ENCODE peak calls at places on chromosomes 13 and 19, in six cellular contexts. One of them, this sample, is unnamed.
A peak's percentile ranks its signal among the peaks of the same experiment; 100 is the strongest.

GRCh38 chr19:2032296-2032941 is 16.9 kb upstream of the BTBD2 start:
- DNase-seq in CD4-positive, alpha-beta T cell: peak; percentile 39
- DNase-seq in GM12865: no peak
- DNase-seq in GM23338: no peak
- DNase-seq in IMR-90: peak; percentile 65
- DNase-seq in body of pancreas: peak; percentile 99
- DNase-seq in this sample: peak; percentile 81

GRCh38 chr13:73365681-73366080 is 306.9 kb downstream of the KLF5 start:
- DNase-seq in CD4-positive, alpha-beta T cell: no peak
- DNase-seq in GM12865: no peak
- DNase-seq in GM23338: peak; percentile 24
- DNase-seq in IMR-90: no peak
- DNase-seq in body of pancreas: no peak
- DNase-seq in this sample: peak; percentile 78

GRCh38 chr19:29478578-29479565 is 46.9 kb upstream of the VSTM2B start:
- DNase-seq in CD4-positive, alpha-beta T cell: no peak
- DNase-seq in GM12865: peak; percentile 35
- DNase-seq in GM23338: peak; percentile 87
- DNase-seq in IMR-90: no peak
- DNase-seq in body of pancreas: no peak
- DNase-seq in this sample: no peak

GRCh38 chr13:97222934-97223710 is 989 bp downstream of the MBNL2 start:
- DNase-seq in CD4-positive, alpha-beta T cell: no peak
- DNase-seq in GM12865: peak; percentile 11
- DNase-seq in GM23338: peak; percentile 49
- DNase-seq in IMR-90: no peak
- DNase-seq in body of pancreas: no peak
- DNase-seq in this sample: no peak

GRCh38 chr13:26017932-26018690 is 33.7 kb downstream of the SHISA2 start:
- DNase-seq in CD4-positive, alpha-beta T cell: no peak
- DNase-seq in GM12865: no peak
- DNase-seq in GM23338: no peak
- DNase-seq in IMR-90: no peak
- DNase-seq in body of pancreas: no peak
- DNase-seq in this sample: no peak

GRCh38 chr19:33763661-33764343 is 32.9 kb upstream of the KCTD15 start:
- DNase-seq in CD4-positive, alpha-beta T cell: no peak
- DNase-seq in GM12865: no peak
- DNase-seq in GM23338: peak; percentile 30
- DNase-seq in IMR-90: no peak
- DNase-seq in body of pancreas: peak; percentile 52
- DNase-seq in this sample: no peak

GRCh38 chr13:79481685-79482052 is 714 bp downstream of the NDFIP2 start:
- DNase-seq in CD4-positive, alpha-beta T cell: peak; percentile 31
- DNase-seq in GM12865: peak; percentile 30
- DNase-seq in GM23338: no peak
- DNase-seq in IMR-90: no peak
- DNase-seq in body of pancreas: peak; percentile 30
- DNase-seq in this sample: peak; percentile 35

GRCh38 chr19:19628499-19629134 is 597 bp upstream of the LPAR2 start:
- DNase-seq in CD4-positive, alpha-beta T cell: peak; percentile 54
- DNase-seq in GM12865: peak; percentile 58
- DNase-seq in GM23338: peak; percentile 96
- DNase-seq in IMR-90: peak; percentile 48
- DNase-seq in body of pancreas: peak; percentile 86
- DNase-seq in this sample: peak; percentile 95

GRCh38 chr19:4454952-4455738 is 2.4 kb downstream of the UBXN6 start:
- DNase-seq in CD4-positive, alpha-beta T cell: no peak
- DNase-seq in GM12865: no peak
- DNase-seq in GM23338: no peak
- DNase-seq in IMR-90: peak; percentile 62
- DNase-seq in body of pancreas: no peak
- DNase-seq in this sample: peak; percentile 81

GRCh38 chr13:60261432-60262351 is 98.0 kb upstream of the DIAPH3 start:
- DNase-seq in CD4-positive, alpha-beta T cell: no peak
- DNase-seq in GM12865: no peak
- DNase-seq in GM23338: peak; percentile 95
- DNase-seq in IMR-90: no peak
- DNase-seq in body of pancreas: peak; percentile 39
- DNase-seq in this sample: no peak

GRCh38 chr19:39996218-39996810 is 546 bp upstream of the ZNF546 start:
- DNase-seq in CD4-positive, alpha-beta T cell: peak; percentile 38
- DNase-seq in GM12865: peak; percentile 66
- DNase-seq in GM23338: no peak
- DNase-seq in IMR-90: peak; percentile 70
- DNase-seq in body of pancreas: peak; percentile 21
- DNase-seq in this sample: peak; percentile 51

GRCh38 chr13:104021806-104022397 is 955.7 kb upstream of the SLC10A2 start:
- DNase-seq in CD4-positive, alpha-beta T cell: no peak
- DNase-seq in GM12865: no peak
- DNase-seq in GM23338: no peak
- DNase-seq in IMR-90: no peak
- DNase-seq in body of pancreas: no peak
- DNase-seq in this sample: no peak

GRCh38 chr13:68748038-68748437 is 1359.6 kb upstream of the ATXN8OS start:
- DNase-seq in CD4-positive, alpha-beta T cell: no peak
- DNase-seq in GM12865: no peak
- DNase-seq in GM23338: no peak
- DNase-seq in IMR-90: no peak
- DNase-seq in body of pancreas: no peak
- DNase-seq in this sample: no peak

GRCh38 chr13:43652751-43653150 is 134.0 kb downstream of the ENOX1 start:
- DNase-seq in CD4-positive, alpha-beta T cell: no peak
- DNase-seq in GM12865: no peak
- DNase-seq in GM23338: no peak
- DNase-seq in IMR-90: no peak
- DNase-seq in body of pancreas: no peak
- DNase-seq in this sample: no peak

GRCh38 chr19:3163230-3163886 is 15.2 kb upstream of the S1PR4 start:
- DNase-seq in CD4-positive, alpha-beta T cell: peak; percentile 69
- DNase-seq in GM12865: peak; percentile 85
- DNase-seq in GM23338: peak; percentile 91
- DNase-seq in IMR-90: peak; percentile 43
- DNase-seq in body of pancreas: peak; percentile 68
- DNase-seq in this sample: peak; percentile 79

GRCh38 chr13:45630791-45631190 is 15.3 kb upstream of the ERICH6B start:
- DNase-seq in CD4-positive, alpha-beta T cell: no peak
- DNase-seq in GM12865: no peak
- DNase-seq in GM23338: no peak
- DNase-seq in IMR-90: no peak
- DNase-seq in body of pancreas: no peak
- DNase-seq in this sample: no peak

GRCh38 chr13:25732146-25732865 is 319.5 kb downstream of the SHISA2 start:
- DNase-seq in CD4-positive, alpha-beta T cell: no peak
- DNase-seq in GM12865: no peak
- DNase-seq in GM23338: no peak
- DNase-seq in IMR-90: peak; percentile 2
- DNase-seq in body of pancreas: no peak
- DNase-seq in this sample: no peak

GRCh38 chr19:422213-422916 is 13.4 kb upstream of the C2CD4C start:
- DNase-seq in CD4-positive, alpha-beta T cell: no peak
- DNase-seq in GM12865: no peak
- DNase-seq in GM23338: no peak
- DNase-seq in IMR-90: no peak
- DNase-seq in body of pancreas: no peak
- DNase-seq in this sample: no peak

GRCh38 chr19:18906605-18907519 is 10.9 kb upstream of the CERS1 start:
- DNase-seq in CD4-positive, alpha-beta T cell: no peak
- DNase-seq in GM12865: no peak
- DNase-seq in GM23338: no peak
- DNase-seq in IMR-90: no peak
- DNase-seq in body of pancreas: no peak
- DNase-seq in this sample: no peak

GRCh38 chr19:52981329-52981728 is 18.6 kb upstream of the ZNF816 start:
- DNase-seq in CD4-positive, alpha-beta T cell: no peak
- DNase-seq in GM12865: no peak
- DNase-seq in GM23338: peak; percentile 34
- DNase-seq in IMR-90: no peak
- DNase-seq in body of pancreas: no peak
- DNase-seq in this sample: no peak

GRCh38 chr13:107650081-107650701 is 565.1 kb downstream of the LIG4 start:
- DNase-seq in CD4-positive, alpha-beta T cell: peak; percentile 0
- DNase-seq in GM12865: peak; percentile 65
- DNase-seq in GM23338: peak; percentile 83
- DNase-seq in IMR-90: peak; percentile 62
- DNase-seq in body of pancreas: peak; percentile 40
- DNase-seq in this sample: peak; percentile 3

GRCh38 chr19:8459520-8460260 is 14.9 kb downstream of the HNRNPM start:
- DNase-seq in CD4-positive, alpha-beta T cell: no peak
- DNase-seq in GM12865: no peak
- DNase-seq in GM23338: no peak
- DNase-seq in IMR-90: peak; percentile 86
- DNase-seq in body of pancreas: no peak
- DNase-seq in this sample: peak; percentile 30

GRCh38 chr19:29645911-29646310 is 19.4 kb upstream of the PLEKHF1 start:
- DNase-seq in CD4-positive, alpha-beta T cell: no peak
- DNase-seq in GM12865: peak; percentile 46
- DNase-seq in GM23338: no peak
- DNase-seq in IMR-90: peak; percentile 34
- DNase-seq in body of pancreas: no peak
- DNase-seq in this sample: no peak

GRCh38 chr19:42501733-42502132 is 26.5 kb downstream of the CEACAM1 start:
- DNase-seq in CD4-positive, alpha-beta T cell: no peak
- DNase-seq in GM12865: no peak
- DNase-seq in GM23338: no peak
- DNase-seq in IMR-90: no peak
- DNase-seq in body of pancreas: no peak
- DNase-seq in this sample: no peak

GRCh38 chr19:21850636-21851255 is 14.8 kb upstream of the ZNF43 start:
- DNase-seq in CD4-positive, alpha-beta T cell: no peak
- DNase-seq in GM12865: no peak
- DNase-seq in GM23338: no peak
- DNase-seq in IMR-90: no peak
- DNase-seq in body of pancreas: no peak
- DNase-seq in this sample: no peak

GRCh38 chr13:49357694-49358093 is 86.2 kb downstream of the CAB39L start:
- DNase-seq in CD4-positive, alpha-beta T cell: no peak
- DNase-seq in GM12865: no peak
- DNase-seq in GM23338: no peak
- DNase-seq in IMR-90: peak; percentile 79
- DNase-seq in body of pancreas: no peak
- DNase-seq in this sample: no peak

DNA sequence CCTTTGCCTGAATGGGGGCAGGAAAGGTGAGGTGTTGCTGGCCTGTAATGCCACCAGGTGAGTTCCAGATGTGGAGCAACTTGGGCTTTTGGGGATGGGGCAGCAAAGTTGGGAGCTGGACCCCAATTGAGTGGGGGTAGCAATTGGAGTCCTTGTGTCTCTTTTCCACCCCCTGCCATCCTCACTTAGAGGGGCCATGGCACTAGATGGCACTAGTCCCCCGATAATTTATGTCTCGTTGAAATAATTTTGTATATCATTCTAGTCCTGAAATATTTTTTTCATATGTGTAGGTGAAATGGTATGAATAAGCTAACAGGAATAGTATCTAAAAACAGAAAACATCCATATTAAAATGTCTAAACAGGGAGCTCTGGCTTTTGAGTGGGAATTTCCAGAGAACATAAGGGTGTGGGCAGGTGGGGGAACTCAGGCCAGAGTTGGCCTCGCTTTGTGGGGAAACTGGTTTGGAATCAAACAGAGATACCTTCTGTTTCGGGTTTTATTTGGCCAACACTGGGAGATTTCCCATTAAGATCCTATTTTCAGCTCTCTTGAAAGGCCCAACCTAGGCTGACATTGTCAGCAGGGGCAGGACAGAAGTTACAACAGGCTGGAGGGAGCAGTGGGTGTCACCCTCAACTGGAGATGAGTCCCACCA is 3.4 kb downstream of the ZNF576 start:
- DNase-seq in CD4-positive, alpha-beta T cell: no peak
- DNase-seq in GM12865: no peak
- DNase-seq in GM23338: no peak
- DNase-seq in IMR-90: no peak
- DNase-seq in body of pancreas: no peak
- DNase-seq in this sample: no peak
- TF ChIP-seq CTCF in CD4-positive, alpha-beta T cell: no peak
- TF ChIP-seq CTCF in GM12865: no peak
- TF ChIP-seq CTCF in GM23338: no peak
- TF ChIP-seq CTCF in IMR-90: no peak
- TF ChIP-seq CTCF in body of pancreas: no peak
- TF ChIP-seq CTCF in this sample: no peak

GRCh38 chr13:98773053-98773452 is 20.6 kb upstream of the SLC15A1 start:
- DNase-seq in CD4-positive, alpha-beta T cell: no peak
- DNase-seq in GM12865: no peak
- DNase-seq in GM23338: peak; percentile 47
- DNase-seq in IMR-90: no peak
- DNase-seq in body of pancreas: no peak
- DNase-seq in this sample: no peak
- TF ChIP-seq CTCF in CD4-positive, alpha-beta T cell: no peak
- TF ChIP-seq CTCF in GM12865: no peak
- TF ChIP-seq CTCF in GM23338: peak; percentile 45
- TF ChIP-seq CTCF in IMR-90: no peak
- TF ChIP-seq CTCF in body of pancreas: no peak
- TF ChIP-seq CTCF in this sample: no peak

DNA sequence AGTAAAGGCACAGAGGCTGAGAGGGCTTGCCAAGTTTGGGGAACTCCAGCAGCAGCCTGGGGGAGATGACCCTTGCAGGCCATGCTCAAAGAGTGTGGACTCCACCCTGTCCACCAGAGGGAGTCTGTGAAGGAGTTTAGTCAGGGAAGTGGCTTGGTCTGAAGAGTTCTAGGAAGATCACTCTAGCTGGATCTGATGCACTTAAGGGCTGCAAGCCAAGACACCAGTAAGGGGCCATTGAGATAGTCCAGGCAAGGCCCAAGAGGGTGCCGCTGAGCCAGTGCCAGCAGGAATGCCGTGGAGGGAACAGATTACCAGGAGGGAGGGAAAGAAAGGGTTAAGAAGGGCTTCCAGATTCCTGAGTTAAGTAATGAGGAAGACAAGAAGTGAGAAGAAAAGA is 68.7 kb downstream of the ZAR1L start:
- DNase-seq in CD4-positive, alpha-beta T cell: peak; percentile 1
- DNase-seq in GM12865: peak; percentile 83
- DNase-seq in GM23338: peak; percentile 93
- DNase-seq in IMR-90: peak; percentile 76
- DNase-seq in body of pancreas: peak; percentile 51
- DNase-seq in this sample: peak; percentile 63
- TF ChIP-seq CTCF in CD4-positive, alpha-beta T cell: peak; percentile 42
- TF ChIP-seq CTCF in GM12865: peak; percentile 89
- TF ChIP-seq CTCF in GM23338: peak; percentile 76
- TF ChIP-seq CTCF in IMR-90: peak; percentile 75
- TF ChIP-seq CTCF in body of pancreas: peak; percentile 61
- TF ChIP-seq CTCF in this sample: peak; percentile 55

GRCh38 chr19:6022570-6023049 is 44.7 kb upstream of the RANBP3 start:
- DNase-seq in CD4-positive, alpha-beta T cell: no peak
- DNase-seq in GM12865: no peak
- DNase-seq in GM23338: no peak
- DNase-seq in IMR-90: no peak
- DNase-seq in body of pancreas: no peak
- DNase-seq in this sample: no peak
- TF ChIP-seq CTCF in CD4-positive, alpha-beta T cell: peak; percentile 15
- TF ChIP-seq CTCF in GM12865: no peak
- TF ChIP-seq CTCF in GM23338: no peak
- TF ChIP-seq CTCF in IMR-90: no peak
- TF ChIP-seq CTCF in body of pancreas: no peak
- TF ChIP-seq CTCF in this sample: peak; percentile 3

GRCh38 chr13:67726979-67727378 is 496.8 kb upstream of the PCDH9 start:
- DNase-seq in CD4-positive, alpha-beta T cell: no peak
- DNase-seq in GM12865: no peak
- DNase-seq in GM23338: no peak
- DNase-seq in IMR-90: no peak
- DNase-seq in body of pancreas: peak; percentile 10
- DNase-seq in this sample: no peak
- TF ChIP-seq CTCF in CD4-positive, alpha-beta T cell: no peak
- TF ChIP-seq CTCF in GM12865: no peak
- TF ChIP-seq CTCF in GM23338: no peak
- TF ChIP-seq CTCF in IMR-90: no peak
- TF ChIP-seq CTCF in body of pancreas: no peak
- TF ChIP-seq CTCF in this sample: no peak

This sample was measured in RWPE1.